ENCODE peak calls at places on chromosome 15, in nine cellular contexts. One of them, this sample, is unnamed.
A peak's percentile ranks its signal among the peaks of the same experiment; 100 is the strongest.

GRCh38 chr15:66864086-66864830 is 162.2 kb downstream of the SMAD6 start:
- DNase-seq in adrenal gland: peak; percentile 11
- DNase-seq in EL: no peak
- DNase-seq in GM04504: no peak
- DNase-seq in stimulated activated CD8-positive, alpha-beta memory T cell treated with anti-CD3 and anti-CD28 coated beads, Interleukin-7, amount 100 ng/mL, for 1 hour: no peak
- DNase-seq in NCI-H1694 treated with DMSO at 0.1 percent for 48 hours: no peak
- DNase-seq in CD8-positive, alpha-beta T cell: no peak
- DNase-seq in AG10803: no peak
- DNase-seq in NCI-H1092 treated with DMSO at 0.1 percent for 48 hours: no peak
- DNase-seq in this sample: no peak

GRCh38 chr15:22845289-22845900 is 6.9 kb downstream of the NIPA2 start:
- DNase-seq in adrenal gland: no peak
- DNase-seq in EL: no peak
- DNase-seq in GM04504: no peak
- DNase-seq in stimulated activated CD8-positive, alpha-beta memory T cell treated with anti-CD3 and anti-CD28 coated beads, Interleukin-7, amount 100 ng/mL, for 1 hour: no peak
- DNase-seq in NCI-H1694 treated with DMSO at 0.1 percent for 48 hours: no peak
- DNase-seq in CD8-positive, alpha-beta T cell: no peak
- DNase-seq in AG10803: peak; percentile 25
- DNase-seq in NCI-H1092 treated with DMSO at 0.1 percent for 48 hours: no peak
- DNase-seq in this sample: no peak

GRCh38 chr15:99432271-99433025 is 133.3 kb upstream of the MEF2A start:
- DNase-seq in adrenal gland: no peak
- DNase-seq in EL: no peak
- DNase-seq in GM04504: no peak
- DNase-seq in stimulated activated CD8-positive, alpha-beta memory T cell treated with anti-CD3 and anti-CD28 coated beads, Interleukin-7, amount 100 ng/mL, for 1 hour: no peak
- DNase-seq in NCI-H1694 treated with DMSO at 0.1 percent for 48 hours: no peak
- DNase-seq in CD8-positive, alpha-beta T cell: no peak
- DNase-seq in AG10803: no peak
- DNase-seq in NCI-H1092 treated with DMSO at 0.1 percent for 48 hours: no peak
- DNase-seq in this sample: no peak

GRCh38 chr15:99437315-99438221 is 128.2 kb upstream of the MEF2A start:
- DNase-seq in adrenal gland: peak; percentile 20
- DNase-seq in EL: no peak
- DNase-seq in GM04504: no peak
- DNase-seq in stimulated activated CD8-positive, alpha-beta memory T cell treated with anti-CD3 and anti-CD28 coated beads, Interleukin-7, amount 100 ng/mL, for 1 hour: no peak
- DNase-seq in NCI-H1694 treated with DMSO at 0.1 percent for 48 hours: no peak
- DNase-seq in CD8-positive, alpha-beta T cell: no peak
- DNase-seq in AG10803: no peak
- DNase-seq in NCI-H1092 treated with DMSO at 0.1 percent for 48 hours: no peak
- DNase-seq in this sample: no peak

GRCh38 chr15:80913541-80913940 is 76.1 kb downstream of the MESD start:
- DNase-seq in adrenal gland: no peak
- DNase-seq in EL: no peak
- DNase-seq in GM04504: no peak
- DNase-seq in stimulated activated CD8-positive, alpha-beta memory T cell treated with anti-CD3 and anti-CD28 coated beads, Interleukin-7, amount 100 ng/mL, for 1 hour: no peak
- DNase-seq in NCI-H1694 treated with DMSO at 0.1 percent for 48 hours: no peak
- DNase-seq in CD8-positive, alpha-beta T cell: no peak
- DNase-seq in AG10803: no peak
- DNase-seq in NCI-H1092 treated with DMSO at 0.1 percent for 48 hours: no peak
- DNase-seq in this sample: no peak

GRCh38 chr15:78420766-78421165 is 17.2 kb upstream of the IREB2 start:
- DNase-seq in adrenal gland: no peak
- DNase-seq in EL: no peak
- DNase-seq in GM04504: no peak
- DNase-seq in stimulated activated CD8-positive, alpha-beta memory T cell treated with anti-CD3 and anti-CD28 coated beads, Interleukin-7, amount 100 ng/mL, for 1 hour: no peak
- DNase-seq in NCI-H1694 treated with DMSO at 0.1 percent for 48 hours: no peak
- DNase-seq in CD8-positive, alpha-beta T cell: no peak
- DNase-seq in AG10803: no peak
- DNase-seq in NCI-H1092 treated with DMSO at 0.1 percent for 48 hours: no peak
- DNase-seq in this sample: no peak

GRCh38 chr15:81297147-81297572 is 26.8 kb downstream of the STARD5 start:
- DNase-seq in adrenal gland: no peak
- DNase-seq in EL: peak; percentile 37
- DNase-seq in GM04504: no peak
- DNase-seq in stimulated activated CD8-positive, alpha-beta memory T cell treated with anti-CD3 and anti-CD28 coated beads, Interleukin-7, amount 100 ng/mL, for 1 hour: no peak
- DNase-seq in NCI-H1694 treated with DMSO at 0.1 percent for 48 hours: no peak
- DNase-seq in CD8-positive, alpha-beta T cell: no peak
- DNase-seq in AG10803: peak; percentile 71
- DNase-seq in NCI-H1092 treated with DMSO at 0.1 percent for 48 hours: no peak
- DNase-seq in this sample: no peak

GRCh38 chr15:68475449-68475848 is 43.5 kb upstream of the ITGA11 start:
- DNase-seq in adrenal gland: no peak
- DNase-seq in EL: no peak
- DNase-seq in GM04504: no peak
- DNase-seq in stimulated activated CD8-positive, alpha-beta memory T cell treated with anti-CD3 and anti-CD28 coated beads, Interleukin-7, amount 100 ng/mL, for 1 hour: no peak
- DNase-seq in NCI-H1694 treated with DMSO at 0.1 percent for 48 hours: no peak
- DNase-seq in CD8-positive, alpha-beta T cell: no peak
- DNase-seq in AG10803: no peak
- DNase-seq in NCI-H1092 treated with DMSO at 0.1 percent for 48 hours: no peak
- DNase-seq in this sample: no peak

GRCh38 chr15:39242345-39242744 is 338.5 kb upstream of the THBS1 start:
- DNase-seq in adrenal gland: no peak
- DNase-seq in EL: peak; percentile 81
- DNase-seq in GM04504: peak; percentile 85
- DNase-seq in stimulated activated CD8-positive, alpha-beta memory T cell treated with anti-CD3 and anti-CD28 coated beads, Interleukin-7, amount 100 ng/mL, for 1 hour: no peak
- DNase-seq in NCI-H1694 treated with DMSO at 0.1 percent for 48 hours: no peak
- DNase-seq in CD8-positive, alpha-beta T cell: no peak
- DNase-seq in AG10803: peak; percentile 96
- DNase-seq in NCI-H1092 treated with DMSO at 0.1 percent for 48 hours: no peak
- DNase-seq in this sample: no peak

GRCh38 chr15:89021224-89021623 is 67.0 kb upstream of the ABHD2 start:
- DNase-seq in adrenal gland: no peak
- DNase-seq in EL: no peak
- DNase-seq in GM04504: no peak
- DNase-seq in stimulated activated CD8-positive, alpha-beta memory T cell treated with anti-CD3 and anti-CD28 coated beads, Interleukin-7, amount 100 ng/mL, for 1 hour: no peak
- DNase-seq in NCI-H1694 treated with DMSO at 0.1 percent for 48 hours: no peak
- DNase-seq in CD8-positive, alpha-beta T cell: no peak
- DNase-seq in AG10803: peak; percentile 81
- DNase-seq in NCI-H1092 treated with DMSO at 0.1 percent for 48 hours: no peak
- DNase-seq in this sample: no peak

GRCh38 chr15:66542896-66543295 is 22.9 kb downstream of the LCTL start:
- DNase-seq in adrenal gland: no peak
- DNase-seq in EL: no peak
- DNase-seq in GM04504: no peak
- DNase-seq in stimulated activated CD8-positive, alpha-beta memory T cell treated with anti-CD3 and anti-CD28 coated beads, Interleukin-7, amount 100 ng/mL, for 1 hour: no peak
- DNase-seq in NCI-H1694 treated with DMSO at 0.1 percent for 48 hours: no peak
- DNase-seq in CD8-positive, alpha-beta T cell: no peak
- DNase-seq in AG10803: no peak
- DNase-seq in NCI-H1092 treated with DMSO at 0.1 percent for 48 hours: no peak
- DNase-seq in this sample: no peak

GRCh38 chr15:100308222-100309007 is 33.4 kb downstream of the ADAMTS17 start:
- DNase-seq in adrenal gland: no peak
- DNase-seq in EL: no peak
- DNase-seq in GM04504: no peak
- DNase-seq in stimulated activated CD8-positive, alpha-beta memory T cell treated with anti-CD3 and anti-CD28 coated beads, Interleukin-7, amount 100 ng/mL, for 1 hour: no peak
- DNase-seq in NCI-H1694 treated with DMSO at 0.1 percent for 48 hours: no peak
- DNase-seq in CD8-positive, alpha-beta T cell: no peak
- DNase-seq in AG10803: no peak
- DNase-seq in NCI-H1092 treated with DMSO at 0.1 percent for 48 hours: no peak
- DNase-seq in this sample: no peak

GRCh38 chr15:100043069-100043641 is 298.6 kb downstream of the ADAMTS17 start:
- DNase-seq in adrenal gland: peak; percentile 71
- DNase-seq in EL: peak; percentile 86
- DNase-seq in GM04504: no peak
- DNase-seq in stimulated activated CD8-positive, alpha-beta memory T cell treated with anti-CD3 and anti-CD28 coated beads, Interleukin-7, amount 100 ng/mL, for 1 hour: no peak
- DNase-seq in NCI-H1694 treated with DMSO at 0.1 percent for 48 hours: no peak
- DNase-seq in CD8-positive, alpha-beta T cell: no peak
- DNase-seq in AG10803: peak; percentile 66
- DNase-seq in NCI-H1092 treated with DMSO at 0.1 percent for 48 hours: no peak
- DNase-seq in this sample: no peak

GRCh38 chr15:52798529-52799101 is 8.5 kb upstream of the ONECUT1 start:
- DNase-seq in adrenal gland: no peak
- DNase-seq in EL: no peak
- DNase-seq in GM04504: no peak
- DNase-seq in stimulated activated CD8-positive, alpha-beta memory T cell treated with anti-CD3 and anti-CD28 coated beads, Interleukin-7, amount 100 ng/mL, for 1 hour: no peak
- DNase-seq in NCI-H1694 treated with DMSO at 0.1 percent for 48 hours: no peak
- DNase-seq in CD8-positive, alpha-beta T cell: no peak
- DNase-seq in AG10803: no peak
- DNase-seq in NCI-H1092 treated with DMSO at 0.1 percent for 48 hours: no peak
- DNase-seq in this sample: no peak

GRCh38 chr15:60340207-60340921 is 57.4 kb downstream of the ANXA2 start:
- DNase-seq in adrenal gland: no peak
- DNase-seq in EL: peak; percentile 65
- DNase-seq in GM04504: no peak
- DNase-seq in stimulated activated CD8-positive, alpha-beta memory T cell treated with anti-CD3 and anti-CD28 coated beads, Interleukin-7, amount 100 ng/mL, for 1 hour: no peak
- DNase-seq in NCI-H1694 treated with DMSO at 0.1 percent for 48 hours: no peak
- DNase-seq in CD8-positive, alpha-beta T cell: no peak
- DNase-seq in AG10803: peak; percentile 64
- DNase-seq in NCI-H1092 treated with DMSO at 0.1 percent for 48 hours: no peak
- DNase-seq in this sample: no peak

GRCh38 chr15:51460796-51461195 is 119.3 kb downstream of the GLDN start:
- DNase-seq in adrenal gland: no peak
- DNase-seq in EL: no peak
- DNase-seq in GM04504: peak; percentile 4
- DNase-seq in stimulated activated CD8-positive, alpha-beta memory T cell treated with anti-CD3 and anti-CD28 coated beads, Interleukin-7, amount 100 ng/mL, for 1 hour: no peak
- DNase-seq in NCI-H1694 treated with DMSO at 0.1 percent for 48 hours: no peak
- DNase-seq in CD8-positive, alpha-beta T cell: no peak
- DNase-seq in AG10803: peak; percentile 68
- DNase-seq in NCI-H1092 treated with DMSO at 0.1 percent for 48 hours: no peak
- DNase-seq in this sample: no peak

GRCh38 chr15:92963794-92964193 is 63.7 kb downstream of the CHD2 start:
- DNase-seq in adrenal gland: no peak
- DNase-seq in EL: no peak
- DNase-seq in GM04504: no peak
- DNase-seq in stimulated activated CD8-positive, alpha-beta memory T cell treated with anti-CD3 and anti-CD28 coated beads, Interleukin-7, amount 100 ng/mL, for 1 hour: no peak
- DNase-seq in NCI-H1694 treated with DMSO at 0.1 percent for 48 hours: no peak
- DNase-seq in CD8-positive, alpha-beta T cell: no peak
- DNase-seq in AG10803: no peak
- DNase-seq in NCI-H1092 treated with DMSO at 0.1 percent for 48 hours: no peak
- DNase-seq in this sample: no peak

GRCh38 chr15:43329222-43329959 is 982 bp downstream of the LCMT2 start:
- DNase-seq in adrenal gland: no peak
- DNase-seq in EL: peak; percentile 41
- DNase-seq in GM04504: no peak
- DNase-seq in stimulated activated CD8-positive, alpha-beta memory T cell treated with anti-CD3 and anti-CD28 coated beads, Interleukin-7, amount 100 ng/mL, for 1 hour: no peak
- DNase-seq in NCI-H1694 treated with DMSO at 0.1 percent for 48 hours: no peak
- DNase-seq in CD8-positive, alpha-beta T cell: no peak
- DNase-seq in AG10803: no peak
- DNase-seq in NCI-H1092 treated with DMSO at 0.1 percent for 48 hours: peak; percentile 35
- DNase-seq in this sample: peak; percentile 13

GRCh38 chr15:31554261-31554660 is 227.6 kb downstream of the KLF13 start:
- DNase-seq in adrenal gland: peak; percentile 47
- DNase-seq in EL: peak; percentile 88
- DNase-seq in GM04504: peak; percentile 75
- DNase-seq in stimulated activated CD8-positive, alpha-beta memory T cell treated with anti-CD3 and anti-CD28 coated beads, Interleukin-7, amount 100 ng/mL, for 1 hour: no peak
- DNase-seq in NCI-H1694 treated with DMSO at 0.1 percent for 48 hours: no peak
- DNase-seq in CD8-positive, alpha-beta T cell: no peak
- DNase-seq in AG10803: peak; percentile 92
- DNase-seq in NCI-H1092 treated with DMSO at 0.1 percent for 48 hours: no peak
- DNase-seq in this sample: no peak

GRCh38 chr15:24675332-24676144 is at the start of gene NPAP1:
- DNase-seq in adrenal gland: no peak
- DNase-seq in EL: no peak
- DNase-seq in GM04504: no peak
- DNase-seq in stimulated activated CD8-positive, alpha-beta memory T cell treated with anti-CD3 and anti-CD28 coated beads, Interleukin-7, amount 100 ng/mL, for 1 hour: no peak
- DNase-seq in NCI-H1694 treated with DMSO at 0.1 percent for 48 hours: no peak
- DNase-seq in CD8-positive, alpha-beta T cell: no peak
- DNase-seq in AG10803: no peak
- DNase-seq in NCI-H1092 treated with DMSO at 0.1 percent for 48 hours: no peak
- DNase-seq in this sample: no peak

GRCh38 chr15:42160110-42160509 is 3.7 kb upstream of the PLA2G4F start:
- DNase-seq in adrenal gland: peak; percentile 15
- DNase-seq in EL: no peak
- DNase-seq in GM04504: no peak
- DNase-seq in stimulated activated CD8-positive, alpha-beta memory T cell treated with anti-CD3 and anti-CD28 coated beads, Interleukin-7, amount 100 ng/mL, for 1 hour: no peak
- DNase-seq in NCI-H1694 treated with DMSO at 0.1 percent for 48 hours: no peak
- DNase-seq in CD8-positive, alpha-beta T cell: no peak
- DNase-seq in AG10803: no peak
- DNase-seq in NCI-H1092 treated with DMSO at 0.1 percent for 48 hours: no peak
- DNase-seq in this sample: no peak

GRCh38 chr15:40397688-40398412 is 7.7 kb upstream of the IVD start:
- DNase-seq in adrenal gland: no peak
- DNase-seq in EL: no peak
- DNase-seq in GM04504: no peak
- DNase-seq in stimulated activated CD8-positive, alpha-beta memory T cell treated with anti-CD3 and anti-CD28 coated beads, Interleukin-7, amount 100 ng/mL, for 1 hour: no peak
- DNase-seq in NCI-H1694 treated with DMSO at 0.1 percent for 48 hours: no peak
- DNase-seq in CD8-positive, alpha-beta T cell: no peak
- DNase-seq in AG10803: no peak
- DNase-seq in NCI-H1092 treated with DMSO at 0.1 percent for 48 hours: no peak
- DNase-seq in this sample: no peak